ENCODE peak calls at places on chromosomes 16 and 17, in nine cellular contexts. Z is NCI-H2171; I is effector memory CD4-positive, alpha-beta T cell; C is Caco-2; K is HuH-7.5; Q is heart right ventricle; V is NCI-H82; J is sciatic nerve; P is psoas muscle. G is an unnamed sample.

GRCh38 chr16:80670170-80670865 is 129.5 kb downstream of the DYNLRB2 start:
- DNase-seq in Q (no peak), K (no peak), C (no peak), P (no peak), J (no peak), V (no peak), I (no peak), Z (no peak), G (no peak)

GRCh38 chr17:17536702-17537101 is 40.5 kb upstream of the RASD1 start:
- DNase-seq in P (peak), K (no peak), I (no peak), V (no peak), J (no peak), Q (no peak), Z (no peak), C (no peak), G (peak)

GRCh38 chr17:68060336-68060735 is 24.8 kb downstream of the KPNA2 start:
- DNase-seq in K (no peak), Z (no peak), Q (no peak), J (no peak), I (no peak), C (no peak), V (no peak), P (no peak), G (no peak)

GRCh38 chr17:49523706-49524472 is 28.8 kb downstream of the NGFR start:
- DNase-seq in Z (peak), J (peak), V (no peak), K (no peak), P (no peak), C (peak), Q (no peak), I (no peak), G (no peak)

GRCh38 chr16:84574191-84574590 is 43.7 kb downstream of the COTL1 start:
- DNase-seq in V (no peak), Q (no peak), Z (peak), K (no peak), I (no peak), P (no peak), J (no peak), C (no peak), G (no peak)

GRCh38 chr16:12486386-12486785 is 317.3 kb downstream of the CPPED1 start:
- DNase-seq in K (no peak), P (no peak), Q (no peak), I (no peak), C (no peak), Z (no peak), V (no peak), J (no peak), G (no peak)

GRCh38 chr17:71441098-71441497 is 679.7 kb upstream of the SOX9 start:
- DNase-seq in C (no peak), J (no peak), Q (no peak), K (no peak), I (no peak), V (peak), Z (no peak), P (no peak), G (no peak)

GRCh38 chr16:15489016-15489415 is 54.6 kb downstream of the BMERB1 start:
- DNase-seq in J (no peak), C (no peak), P (no peak), Q (no peak), V (no peak), K (no peak), I (no peak), Z (no peak), G (no peak)

GRCh38 chr17:57001541-57001940 is 23.6 kb downstream of the SCPEP1 start:
- DNase-seq in Z (no peak), I (no peak), K (no peak), J (no peak), P (no peak), Q (no peak), V (peak), C (no peak), G (no peak)

GRCh38 chr17:56319531-56319930 is 166.3 kb downstream of the ANKFN1 start:
- DNase-seq in J (no peak), C (no peak), V (peak), Z (peak), P (no peak), I (no peak), Q (no peak), K (peak), G (no peak)

GRCh38 chr17:79028496-79029326 is 4.7 kb downstream of the C1QTNF1 start:
- DNase-seq in J (peak), Z (no peak), K (no peak), C (peak), P (no peak), V (no peak), Q (no peak), I (no peak), G (no peak)

GRCh38 chr16:66260522-66261290 is 105.8 kb upstream of the CDH5 start:
- DNase-seq in P (no peak), Z (no peak), C (peak), I (no peak), K (no peak), Q (no peak), V (peak), J (no peak), G (no peak)

GRCh38 chr16:19749571-19750080 is 31.6 kb downstream of the IQCK start:
- DNase-seq in Q (no peak), K (no peak), C (no peak), J (no peak), Z (no peak), P (no peak), I (no peak), V (no peak), G (no peak)

GRCh38 chr16:88957887-88958577 is 19.0 kb downstream of the CBFA2T3 start:
- DNase-seq in C (no peak), Q (peak), I (no peak), K (no peak), V (no peak), Z (no peak), P (peak), J (no peak), G (peak)

GRCh38 chr16:58843675-58844074 is 109.6 kb upstream of the GOT2 start:
- DNase-seq in J (no peak), Q (no peak), P (no peak), I (no peak), Z (no peak), V (peak), K (no peak), C (no peak), G (no peak)

GRCh38 chr17:4557626-4558310 is 2.6 kb upstream of the MYBBP1A start:
- DNase-seq in C (no peak), J (no peak), I (no peak), V (no peak), K (no peak), P (no peak), Q (no peak), Z (no peak), G (no peak)

GRCh38 chr17:6374761-6375312 is 60.1 kb downstream of the AIPL1 start:
- DNase-seq in P (no peak), Z (no peak), C (no peak), I (no peak), K (no peak), V (no peak), J (no peak), Q (no peak), G (no peak)

GRCh38 chr16:50665128-50665878 is 15.8 kb downstream of the SNX20 start:
- DNase-seq in K (peak), P (peak), C (peak), J (peak), Q (peak), I (peak), Z (peak), V (peak), G (peak)

GRCh38 chr16:2471653-2472487 is 773 bp downstream of the NTN3 start:
- DNase-seq in K (no peak), V (peak), Z (no peak), P (no peak), J (no peak), I (no peak), Q (no peak), C (no peak), G (no peak)

GRCh38 chr16:71817690-71818089 is 9.1 kb upstream of the AP1G1 start:
- DNase-seq in C (no peak), Q (no peak), P (no peak), K (no peak), Z (no peak), J (no peak), I (no peak), V (no peak), G (no peak)

GRCh38 chr16:10112021-10112420 is 70.2 kb downstream of the GRIN2A start:
- DNase-seq in Q (no peak), V (no peak), K (no peak), C (no peak), Z (no peak), P (no peak), I (no peak), J (no peak), G (no peak)

GRCh38 chr16:75703341-75703740 is 2.1 kb upstream of the DUXB start:
- DNase-seq in K (no peak), Q (no peak), P (no peak), I (no peak), J (no peak), V (no peak), C (no peak), Z (no peak), G (no peak)

GRCh38 chr17:6610011-6610410 is 30.5 kb downstream of the KIAA0753 start:
- DNase-seq in I (no peak), Q (no peak), V (no peak), K (no peak), J (no peak), Z (no peak), C (no peak), P (no peak), G (no peak)

GRCh38 chr17:75894049-75894742 is 2.6 kb downstream of the TRIM65 start:
- DNase-seq in K (no peak), V (peak), Q (no peak), C (no peak), P (no peak), J (no peak), Z (no peak), I (no peak), G (no peak)

GRCh38 chr16:3578121-3578520 is 918 bp upstream of the NLRC3 start:
- DNase-seq in Q (no peak), K (no peak), I (peak), P (no peak), J (no peak), V (no peak), C (no peak), Z (no peak), G (no peak)

GRCh38 chr16:24255446-24256352 is at the start of gene CACNG3:
- DNase-seq in P (peak), V (peak), I (peak), K (peak), Q (peak), Z (no peak), C (peak), J (peak), G (peak)

GRCh38 chr17:29677139-29677834 is 54.6 kb upstream of the CORO6 start:
- DNase-seq in C (no peak), Z (peak), I (no peak), V (no peak), P (peak), J (no peak), K (no peak), Q (no peak), G (peak)

GRCh38 chr17:7014995-7015586 is 2.7 kb downstream of the RNASEK start:
- DNase-seq in J (no peak), P (no peak), Z (no peak), K (peak), C (no peak), V (peak), I (peak), Q (no peak), G (no peak)

GRCh38 chr17:29136998-29137730 is 43.0 kb downstream of the MYO18A start:
- DNase-seq in C (no peak), I (no peak), P (no peak), J (no peak), K (no peak), V (no peak), Z (no peak), Q (no peak), G (no peak)

GRCh38 chr17:57257911-57258885 is 1.9 kb downstream of the MSI2 start:
- DNase-seq in I (no peak), J (no peak), Z (peak), Q (no peak), P (no peak), V (peak), C (no peak), K (no peak), G (no peak)

GRCh38 chr17:48037036-48037881 is at the start of gene COPZ2:
- DNase-seq in C (no peak), V (no peak), Z (no peak), J (peak), K (peak), Q (peak), I (peak), P (peak), G (peak)

GRCh38 chr16:84056933-84057332 is 14.3 kb upstream of the SLC38A8 start:
- DNase-seq in I (no peak), V (no peak), Q (peak), K (no peak), J (peak), Z (no peak), C (no peak), P (no peak), G (no peak)

GRCh38 chr16:53022374-53022773 is 30.3 kb downstream of the CHD9NB start:
- DNase-seq in P (no peak), I (no peak), K (peak), Z (peak), V (peak), J (no peak), Q (no peak), C (peak), G (no peak)

GRCh38 chr17:83150369-83151055 is 71.1 kb downstream of the METRNL start:
- DNase-seq in J (peak), I (no peak), Q (no peak), P (no peak), V (no peak), Z (no peak), K (no peak), C (no peak), G (no peak)

GRCh38 chr17:5832886-5833285 is 237.3 kb upstream of the WSCD1 start:
- DNase-seq in J (no peak), Q (no peak), P (no peak), Z (no peak), I (no peak), K (no peak), V (no peak), C (no peak), G (no peak)

GRCh38 chr17:44610331-44610730 is 45.9 kb upstream of the MEIOC start:
- DNase-seq in V (no peak), Z (no peak), Q (no peak), I (no peak), C (peak), K (no peak), J (no peak), P (no peak), G (no peak)

G was measured in Right ventricle myocardium superior.